ENCODE peak calls at places on chromosomes 5 and 9, in seven cellular contexts. One of them, this sample, is unnamed.

GRCh38 chr5:53287573-53287972 is 178.0 kb upstream of the MOCS2 start:
- DNase-seq in astrocyte of the cerebellum: no peak
- DNase-seq in natural killer cell: no peak
- DNase-seq in PC-3: no peak
- DNase-seq in A549: no peak
- DNase-seq in glutamatergic neuron: no peak
- DNase-seq in AG04450: no peak
- DNase-seq in this sample: no peak

GRCh38 chr9:81037889-81038288 is 651.5 kb downstream of the TLE1 start:
- DNase-seq in astrocyte of the cerebellum: no peak
- DNase-seq in natural killer cell: no peak
- DNase-seq in PC-3: no peak
- DNase-seq in A549: no peak
- DNase-seq in glutamatergic neuron: no peak
- DNase-seq in AG04450: no peak
- DNase-seq in this sample: no peak

GRCh38 chr5:137320056-137321045 is 178.8 kb downstream of the SPOCK1 start:
- DNase-seq in astrocyte of the cerebellum: peak; percentile 74
- DNase-seq in natural killer cell: no peak
- DNase-seq in PC-3: peak; percentile 69
- DNase-seq in A549: peak; percentile 54
- DNase-seq in glutamatergic neuron: peak; percentile 36
- DNase-seq in AG04450: peak; percentile 8
- DNase-seq in this sample: peak; percentile 30

GRCh38 chr5:7869474-7870136 is 657 bp downstream of the MTRR start:
- DNase-seq in astrocyte of the cerebellum: no peak
- DNase-seq in natural killer cell: peak; percentile 27
- DNase-seq in PC-3: peak; percentile 32
- DNase-seq in A549: no peak
- DNase-seq in glutamatergic neuron: no peak
- DNase-seq in AG04450: no peak
- DNase-seq in this sample: no peak

GRCh38 chr5:174409070-174409469 is 315.3 kb upstream of the MSX2 start:
- DNase-seq in astrocyte of the cerebellum: no peak
- DNase-seq in natural killer cell: no peak
- DNase-seq in PC-3: peak; percentile 13
- DNase-seq in A549: no peak
- DNase-seq in glutamatergic neuron: no peak
- DNase-seq in AG04450: no peak
- DNase-seq in this sample: no peak

GRCh38 chr5:36881304-36881703 is 4.7 kb downstream of the NIPBL start:
- DNase-seq in astrocyte of the cerebellum: no peak
- DNase-seq in natural killer cell: no peak
- DNase-seq in PC-3: no peak
- DNase-seq in A549: no peak
- DNase-seq in glutamatergic neuron: no peak
- DNase-seq in AG04450: no peak
- DNase-seq in this sample: no peak

GRCh38 chr9:136596219-136596616 is 50.4 kb upstream of the NOTCH1 start:
- DNase-seq in astrocyte of the cerebellum: no peak
- DNase-seq in natural killer cell: no peak
- DNase-seq in PC-3: no peak
- DNase-seq in A549: no peak
- DNase-seq in glutamatergic neuron: no peak
- DNase-seq in AG04450: no peak
- DNase-seq in this sample: no peak

GRCh38 chr5:151016700-151017099 is 3.7 kb upstream of the GPX3 start:
- DNase-seq in astrocyte of the cerebellum: no peak
- DNase-seq in natural killer cell: no peak
- DNase-seq in PC-3: no peak
- DNase-seq in A549: no peak
- DNase-seq in glutamatergic neuron: no peak
- DNase-seq in AG04450: no peak
- DNase-seq in this sample: no peak

GRCh38 chr5:149702953-149703646 is 27.0 kb upstream of the PPARGC1B start:
- DNase-seq in astrocyte of the cerebellum: no peak
- DNase-seq in natural killer cell: no peak
- DNase-seq in PC-3: no peak
- DNase-seq in A549: no peak
- DNase-seq in glutamatergic neuron: no peak
- DNase-seq in AG04450: no peak
- DNase-seq in this sample: no peak

GRCh38 chr5:9869616-9870288 is 239.6 kb upstream of the TAS2R1 start:
- DNase-seq in astrocyte of the cerebellum: peak; percentile 34
- DNase-seq in natural killer cell: no peak
- DNase-seq in PC-3: peak; percentile 97
- DNase-seq in A549: no peak
- DNase-seq in glutamatergic neuron: no peak
- DNase-seq in AG04450: peak; percentile 61
- DNase-seq in this sample: no peak

GRCh38 chr5:90056911-90057705 is 352.4 kb downstream of the CETN3 start:
- DNase-seq in astrocyte of the cerebellum: no peak
- DNase-seq in natural killer cell: no peak
- DNase-seq in PC-3: no peak
- DNase-seq in A549: no peak
- DNase-seq in glutamatergic neuron: no peak
- DNase-seq in AG04450: no peak
- DNase-seq in this sample: no peak

GRCh38 chr5:73893813-73894212 is 267.8 kb downstream of the ARHGEF28 start:
- DNase-seq in astrocyte of the cerebellum: no peak
- DNase-seq in natural killer cell: no peak
- DNase-seq in PC-3: no peak
- DNase-seq in A549: no peak
- DNase-seq in glutamatergic neuron: no peak
- DNase-seq in AG04450: no peak
- DNase-seq in this sample: no peak

GRCh38 chr5:76657683-76658311 is 34.6 kb upstream of the F2RL2 start:
- DNase-seq in astrocyte of the cerebellum: no peak
- DNase-seq in natural killer cell: no peak
- DNase-seq in PC-3: no peak
- DNase-seq in A549: no peak
- DNase-seq in glutamatergic neuron: no peak
- DNase-seq in AG04450: no peak
- DNase-seq in this sample: no peak

GRCh38 chr5:64292611-64293215 is 127.1 kb downstream of the RNF180 start:
- DNase-seq in astrocyte of the cerebellum: peak; percentile 27
- DNase-seq in natural killer cell: no peak
- DNase-seq in PC-3: no peak
- DNase-seq in A549: no peak
- DNase-seq in glutamatergic neuron: peak; percentile 32
- DNase-seq in AG04450: no peak
- DNase-seq in this sample: no peak

GRCh38 chr9:124720429-124721108 is 50.5 kb downstream of the NR6A1 start:
- DNase-seq in astrocyte of the cerebellum: no peak
- DNase-seq in natural killer cell: no peak
- DNase-seq in PC-3: no peak
- DNase-seq in A549: no peak
- DNase-seq in glutamatergic neuron: no peak
- DNase-seq in AG04450: no peak
- DNase-seq in this sample: no peak

GRCh38 chr5:144598451-144599068 is 427.9 kb downstream of the KCTD16 start:
- DNase-seq in astrocyte of the cerebellum: no peak
- DNase-seq in natural killer cell: no peak
- DNase-seq in PC-3: no peak
- DNase-seq in A549: no peak
- DNase-seq in glutamatergic neuron: no peak
- DNase-seq in AG04450: no peak
- DNase-seq in this sample: no peak

GRCh38 chr9:134554011-134554749 is 87.4 kb upstream of the COL5A1 start:
- DNase-seq in astrocyte of the cerebellum: no peak
- DNase-seq in natural killer cell: no peak
- DNase-seq in PC-3: no peak
- DNase-seq in A549: no peak
- DNase-seq in glutamatergic neuron: no peak
- DNase-seq in AG04450: no peak
- DNase-seq in this sample: no peak

GRCh38 chr5:33261305-33261704 is 179.5 kb upstream of the TARS1 start:
- DNase-seq in astrocyte of the cerebellum: no peak
- DNase-seq in natural killer cell: no peak
- DNase-seq in PC-3: peak; percentile 59
- DNase-seq in A549: no peak
- DNase-seq in glutamatergic neuron: no peak
- DNase-seq in AG04450: peak; percentile 15
- DNase-seq in this sample: no peak

GRCh38 chr9:101736723-101737122 is 1.7 kb downstream of the GRIN3A start:
- DNase-seq in astrocyte of the cerebellum: no peak
- DNase-seq in natural killer cell: no peak
- DNase-seq in PC-3: peak; percentile 13
- DNase-seq in A549: no peak
- DNase-seq in glutamatergic neuron: no peak
- DNase-seq in AG04450: no peak
- DNase-seq in this sample: peak; percentile 46

GRCh38 chr5:120568716-120569115 is 104.6 kb downstream of the PRR16 start:
- DNase-seq in astrocyte of the cerebellum: no peak
- DNase-seq in natural killer cell: no peak
- DNase-seq in PC-3: no peak
- DNase-seq in A549: no peak
- DNase-seq in glutamatergic neuron: no peak
- DNase-seq in AG04450: no peak
- DNase-seq in this sample: no peak

GRCh38 chr5:55222061-55222818 is 4.9 kb downstream of the MCIDAS start:
- DNase-seq in astrocyte of the cerebellum: no peak
- DNase-seq in natural killer cell: no peak
- DNase-seq in PC-3: no peak
- DNase-seq in A549: no peak
- DNase-seq in glutamatergic neuron: no peak
- DNase-seq in AG04450: no peak
- DNase-seq in this sample: no peak
- TF ChIP-seq CTCF in astrocyte of the cerebellum: no peak
- TF ChIP-seq CTCF in natural killer cell: no peak
- TF ChIP-seq CTCF in PC-3: no peak
- TF ChIP-seq CTCF in A549: no peak
- TF ChIP-seq CTCF in glutamatergic neuron: no peak
- TF ChIP-seq CTCF in AG04450: no peak
- TF ChIP-seq CTCF in this sample: no peak

DNA sequence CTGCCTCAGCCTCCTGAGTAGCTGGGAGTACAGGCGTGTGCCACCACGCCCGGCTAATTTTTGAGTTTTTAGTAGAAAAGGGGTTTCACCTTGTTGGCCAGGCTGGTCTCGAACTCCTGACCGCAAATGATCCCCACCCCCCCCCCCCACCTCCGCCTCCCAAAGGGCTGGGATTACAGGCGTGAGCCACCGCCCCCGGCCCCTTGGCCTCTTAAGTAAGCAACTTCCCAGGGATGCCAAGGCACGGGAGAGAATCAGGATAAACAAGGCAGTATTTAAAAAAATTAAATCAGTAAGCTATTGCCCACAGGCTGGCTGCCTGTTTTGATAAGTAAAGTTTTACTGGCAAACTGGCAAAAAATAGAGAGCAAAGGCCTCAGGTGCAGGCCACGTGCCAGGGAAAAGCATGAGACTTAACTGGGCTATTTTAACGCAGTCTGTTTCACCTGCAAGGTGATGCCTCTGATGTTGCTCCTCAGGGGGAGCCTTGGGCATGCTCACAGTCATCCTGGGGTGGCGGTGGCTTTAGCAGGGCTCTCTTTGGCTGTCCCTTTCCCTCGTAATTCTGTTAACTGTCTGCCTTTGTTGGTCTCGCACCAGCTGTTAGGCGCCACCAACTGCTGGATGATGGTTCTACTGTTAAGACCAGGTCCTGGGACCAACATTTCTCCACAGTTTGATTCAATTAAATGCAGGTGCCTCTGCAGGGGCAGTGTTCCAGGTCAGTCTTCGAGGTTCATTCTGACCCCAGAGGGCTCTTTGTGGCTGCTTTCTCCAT is 19.4 kb upstream of the RNF130 start:
- DNase-seq in astrocyte of the cerebellum: no peak
- DNase-seq in natural killer cell: no peak
- DNase-seq in PC-3: peak; percentile 54
- DNase-seq in A549: peak; percentile 75
- DNase-seq in glutamatergic neuron: no peak
- DNase-seq in AG04450: no peak
- DNase-seq in this sample: no peak
- TF ChIP-seq CTCF in astrocyte of the cerebellum: peak; percentile 38
- TF ChIP-seq CTCF in natural killer cell: peak; percentile 45
- TF ChIP-seq CTCF in PC-3: peak; percentile 52
- TF ChIP-seq CTCF in A549: peak; percentile 41
- TF ChIP-seq CTCF in glutamatergic neuron: peak; percentile 37
- TF ChIP-seq CTCF in AG04450: peak; percentile 27
- TF ChIP-seq CTCF in this sample: no peak

DNA sequence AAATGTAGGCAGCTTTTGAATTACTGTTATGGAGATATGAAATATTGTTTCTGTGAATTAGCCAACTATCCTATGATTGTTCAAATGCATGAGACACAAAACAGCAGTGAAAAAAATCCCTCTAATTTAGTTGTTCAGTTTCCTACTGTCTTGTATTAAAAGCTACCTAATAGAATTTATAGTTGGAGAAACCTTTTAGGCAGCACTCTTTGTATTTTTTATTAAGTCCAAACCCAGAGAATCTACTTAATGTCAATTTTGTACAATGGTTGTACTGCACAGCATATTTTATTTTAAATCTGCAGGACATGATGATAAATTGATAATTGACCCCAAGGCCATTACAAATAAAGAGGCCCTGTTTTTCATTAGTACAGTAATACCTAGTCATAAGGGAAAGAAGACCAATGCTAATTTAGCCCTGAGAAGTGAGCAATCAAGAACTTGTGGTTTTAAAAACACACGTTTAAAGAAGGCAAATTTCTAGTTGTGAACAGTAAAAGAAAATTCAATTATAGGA is 607.5 kb downstream of the ISL1 start:
- DNase-seq in astrocyte of the cerebellum: no peak
- DNase-seq in natural killer cell: no peak
- DNase-seq in PC-3: no peak
- DNase-seq in A549: no peak
- DNase-seq in glutamatergic neuron: no peak
- DNase-seq in AG04450: no peak
- DNase-seq in this sample: no peak
- TF ChIP-seq CTCF in astrocyte of the cerebellum: no peak
- TF ChIP-seq CTCF in natural killer cell: no peak
- TF ChIP-seq CTCF in PC-3: no peak
- TF ChIP-seq CTCF in A549: no peak
- TF ChIP-seq CTCF in glutamatergic neuron: no peak
- TF ChIP-seq CTCF in AG04450: no peak
- TF ChIP-seq CTCF in this sample: no peak

GRCh38 chr5:77985247-77985646 is 209.1 kb upstream of the TBCA start:
- DNase-seq in astrocyte of the cerebellum: no peak
- DNase-seq in natural killer cell: no peak
- DNase-seq in PC-3: no peak
- DNase-seq in A549: no peak
- DNase-seq in glutamatergic neuron: no peak
- DNase-seq in AG04450: no peak
- DNase-seq in this sample: no peak

GRCh38 chr5:77987331-77987730 is 211.2 kb upstream of the TBCA start:
- DNase-seq in astrocyte of the cerebellum: no peak
- DNase-seq in natural killer cell: no peak
- DNase-seq in PC-3: no peak
- DNase-seq in A549: no peak
- DNase-seq in glutamatergic neuron: no peak
- DNase-seq in AG04450: no peak
- DNase-seq in this sample: no peak

GRCh38 chr5:77984587-77984986 is 208.4 kb upstream of the TBCA start:
- DNase-seq in astrocyte of the cerebellum: no peak
- DNase-seq in natural killer cell: no peak
- DNase-seq in PC-3: no peak
- DNase-seq in A549: no peak
- DNase-seq in glutamatergic neuron: no peak
- DNase-seq in AG04450: no peak
- DNase-seq in this sample: no peak

GRCh38 chr5:77986261-77986660 is 210.1 kb upstream of the TBCA start:
- DNase-seq in astrocyte of the cerebellum: no peak
- DNase-seq in natural killer cell: no peak
- DNase-seq in PC-3: no peak
- DNase-seq in A549: no peak
- DNase-seq in glutamatergic neuron: no peak
- DNase-seq in AG04450: no peak
- DNase-seq in this sample: no peak

GRCh38 chr5:77981820-77982219 is 205.7 kb upstream of the TBCA start:
- DNase-seq in astrocyte of the cerebellum: no peak
- DNase-seq in natural killer cell: no peak
- DNase-seq in PC-3: no peak
- DNase-seq in A549: peak; percentile 5
- DNase-seq in glutamatergic neuron: no peak
- DNase-seq in AG04450: no peak
- DNase-seq in this sample: no peak
- TF ChIP-seq CTCF in astrocyte of the cerebellum: no peak
- TF ChIP-seq CTCF in natural killer cell: no peak
- TF ChIP-seq CTCF in PC-3: peak; percentile 10
- TF ChIP-seq CTCF in A549: peak; percentile 8
- TF ChIP-seq CTCF in glutamatergic neuron: no peak
- TF ChIP-seq CTCF in AG04450: no peak
- TF ChIP-seq CTCF in this sample: no peak

This sample was measured in progenitor cell of endocrine pancreas.